ENCODE peak calls at places on chromosome 14, in four cellular contexts. S is activated CD4-positive, CD25-positive, alpha-beta regulatory T cell treated with anti-CD3 and anti-CD28 coated beads, Interleukin-2, amount 50 U/mL, for 72 hours; Q is hypothalamus; B is skeletal muscle cell. R is an unnamed sample.
A peak's percentile ranks its signal among the peaks of the same experiment; 100 is the strongest.

GRCh38 chr14:105299654-105300541 is 903 bp downstream of the BRF1 start:
- DNase-seq in B (no peak), Q (no peak), S (peak; percentile 36), R (no peak)

GRCh38 chr14:75514673-75515630 is 7.3 kb upstream of the BATF start:
- DNase-seq in B (peak; percentile 16), S (peak; percentile 64), Q (peak; percentile 24), R (no peak)

GRCh38 chr14:50260511-50260910 is 29.1 kb upstream of the SOS2 start:
- DNase-seq in S (no peak), Q (no peak), B (peak; percentile 4), R (no peak)

GRCh38 chr14:100348779-100349708 is 25.9 kb downstream of the SLC25A47 start:
- DNase-seq in Q (no peak), S (no peak), B (no peak), R (no peak)

GRCh38 chr14:64971890-64972785 is at the start of gene RAB15:
- DNase-seq in S (peak; percentile 45), Q (no peak), B (no peak), R (no peak)

GRCh38 chr14:83992857-83993256 is 1537.1 kb upstream of the FLRT2 start:
- DNase-seq in Q (no peak), S (no peak), B (peak; percentile 58), R (no peak)

GRCh38 chr14:30132201-30132600 is 204.6 kb upstream of the PRKD1 start:
- DNase-seq in Q (no peak), B (no peak), S (no peak), R (no peak)

GRCh38 chr14:67814826-67815225 is 1.6 kb downstream of the ZFYVE26 start:
- DNase-seq in Q (no peak), S (no peak), B (no peak), R (no peak)

GRCh38 chr14:30221546-30221945 is 293.9 kb upstream of the PRKD1 start:
- DNase-seq in S (no peak), Q (no peak), B (no peak), R (no peak)

GRCh38 chr14:106204063-106204462 is 677.7 kb downstream of the TMEM121 start:
- DNase-seq in B (no peak), S (no peak), Q (no peak), R (no peak)

GRCh38 chr14:22887990-22888378 is 5.0 kb downstream of the REM2 start:
- DNase-seq in Q (no peak), S (no peak), B (no peak), R (no peak)

GRCh38 chr14:42002139-42002538 is 395.5 kb downstream of the LRFN5 start:
- DNase-seq in Q (no peak), S (no peak), B (no peak), R (peak; percentile 52)

GRCh38 chr14:33742166-33742565 is 208.7 kb downstream of the EGLN3 start:
- DNase-seq in Q (no peak), B (no peak), S (no peak), R (no peak)

GRCh38 chr14:45253754-45254300 is 825 bp upstream of the MIS18BP1 start:
- DNase-seq in B (no peak), S (no peak), Q (no peak), R (no peak)

GRCh38 chr14:50340945-50341344 is 28.8 kb downstream of the DMAC2L start:
- DNase-seq in S (no peak), Q (no peak), B (no peak), R (no peak)

GRCh38 chr14:61561657-61562276 is 133.5 kb upstream of the HIF1A start:
- DNase-seq in Q (peak; percentile 44), S (no peak), B (peak; percentile 96), R (peak; percentile 92)

GRCh38 chr14:20683896-20684661 is at the start of gene RNASE4:
- DNase-seq in B (peak; percentile 70), S (peak; percentile 86), Q (peak; percentile 55), R (peak; percentile 89)

GRCh38 chr14:41606249-41607118 is at the start of gene LRFN5:
- DNase-seq in B (no peak), S (no peak), Q (peak; percentile 14), R (no peak)

GRCh38 chr14:101118746-101119610 is 215.5 kb upstream of the RTL1 start:
- DNase-seq in B (no peak), S (no peak), Q (no peak), R (no peak)

GRCh38 chr14:61631044-61631692 is 64.1 kb upstream of the HIF1A start:
- DNase-seq in B (no peak), Q (no peak), S (no peak), R (no peak)

GRCh38 chr14:103705158-103705523 is 10.1 kb downstream of the XRCC3 start:
- DNase-seq in S (no peak), B (no peak), Q (no peak), R (no peak)

GRCh38 chr14:99289394-99290189 is 17.6 kb upstream of the BCL11B start:
- DNase-seq in B (no peak), S (no peak), Q (no peak), R (no peak)